ENCODE peak calls at places on chromosomes 6 and 20, in seven cellular contexts. Y is right lobe of liver, V is A549, B is left ventricle myocardium inferior, R is spleen, H is fibroblast of lung, P is GM23338. Z is an unnamed sample.

GRCh38 chr6:26240981-26241770 is 123.8 kb upstream of the BTN3A2 start:
- DNase-seq in V (no peak), P (peak), Y (no peak), R (peak), B (no peak), H (peak), Z (no peak)

GRCh38 chr6:3324262-3324942 is 65.7 kb downstream of the PSMG4 start:
- DNase-seq in R (no peak), Y (no peak), P (no peak), H (peak), V (peak), B (no peak), Z (peak)

GRCh38 chr20:4014031-4014474 is 1.3 kb downstream of the RNF24 start:
- DNase-seq in V (peak), B (no peak), P (peak), R (no peak), H (peak), Y (no peak), Z (no peak)

GRCh38 chr6:116543149-116543548 is 2.3 kb downstream of the TRAPPC3L start:
- DNase-seq in P (no peak), R (no peak), Y (no peak), V (no peak), H (no peak), B (no peak), Z (no peak)

GRCh38 chr6:2575191-2575590 is 175.5 kb downstream of the MYLK4 start:
- DNase-seq in R (no peak), V (no peak), P (no peak), H (peak), Y (no peak), B (no peak), Z (no peak)

GRCh38 chr6:19159087-19159486 is 678.1 kb upstream of the ID4 start:
- DNase-seq in B (no peak), Y (no peak), V (no peak), R (no peak), H (no peak), P (no peak), Z (no peak)

GRCh38 chr6:38244873-38245272 is 394.9 kb downstream of the BTBD9 start:
- DNase-seq in B (no peak), V (no peak), P (no peak), Y (no peak), R (no peak), H (no peak), Z (no peak)

GRCh38 chr6:44386364-44386928 is 1.1 kb upstream of the CDC5L start:
- DNase-seq in Y (peak), H (peak), B (no peak), P (no peak), R (no peak), V (no peak), Z (peak)

GRCh38 chr6:43496370-43497128 is 13.6 kb downstream of the LRRC73 start:
- DNase-seq in V (peak), Y (no peak), R (no peak), H (peak), P (peak), B (no peak), Z (no peak)

GRCh38 chr20:49657118-49657901 is 56.4 kb downstream of the B4GALT5 start:
- DNase-seq in P (no peak), H (peak), R (no peak), V (no peak), Y (no peak), B (no peak), Z (no peak)

GRCh38 chr20:35133735-35134134 is 13.4 kb downstream of the EDEM2 start:
- DNase-seq in H (no peak), R (no peak), P (no peak), Y (no peak), V (peak), B (no peak), Z (no peak)

GRCh38 chr6:139325003-139325600 is 33.3 kb upstream of the TXLNB start:
- DNase-seq in Y (no peak), H (no peak), P (no peak), R (no peak), B (no peak), V (no peak), Z (no peak)

GRCh38 chr20:41002842-41003142 is 25.8 kb upstream of the TOP1 start:
- DNase-seq in V (no peak), Y (no peak), R (no peak), B (no peak), H (no peak), P (no peak), Z (no peak)

GRCh38 chr20:41001497-41001896 is 27.1 kb upstream of the TOP1 start:
- DNase-seq in Y (no peak), H (peak), V (no peak), B (no peak), R (no peak), P (no peak), Z (no peak)

GRCh38 chr20:41004561-41005360 is 23.9 kb upstream of the TOP1 start:
- DNase-seq in V (no peak), P (no peak), R (no peak), Y (no peak), H (peak), B (no peak), Z (no peak)

GRCh38 chr20:41005361-41005729 is 23.3 kb upstream of the TOP1 start:
- DNase-seq in P (no peak), H (peak), V (peak), R (no peak), B (peak), Y (peak), Z (no peak)

DNA sequence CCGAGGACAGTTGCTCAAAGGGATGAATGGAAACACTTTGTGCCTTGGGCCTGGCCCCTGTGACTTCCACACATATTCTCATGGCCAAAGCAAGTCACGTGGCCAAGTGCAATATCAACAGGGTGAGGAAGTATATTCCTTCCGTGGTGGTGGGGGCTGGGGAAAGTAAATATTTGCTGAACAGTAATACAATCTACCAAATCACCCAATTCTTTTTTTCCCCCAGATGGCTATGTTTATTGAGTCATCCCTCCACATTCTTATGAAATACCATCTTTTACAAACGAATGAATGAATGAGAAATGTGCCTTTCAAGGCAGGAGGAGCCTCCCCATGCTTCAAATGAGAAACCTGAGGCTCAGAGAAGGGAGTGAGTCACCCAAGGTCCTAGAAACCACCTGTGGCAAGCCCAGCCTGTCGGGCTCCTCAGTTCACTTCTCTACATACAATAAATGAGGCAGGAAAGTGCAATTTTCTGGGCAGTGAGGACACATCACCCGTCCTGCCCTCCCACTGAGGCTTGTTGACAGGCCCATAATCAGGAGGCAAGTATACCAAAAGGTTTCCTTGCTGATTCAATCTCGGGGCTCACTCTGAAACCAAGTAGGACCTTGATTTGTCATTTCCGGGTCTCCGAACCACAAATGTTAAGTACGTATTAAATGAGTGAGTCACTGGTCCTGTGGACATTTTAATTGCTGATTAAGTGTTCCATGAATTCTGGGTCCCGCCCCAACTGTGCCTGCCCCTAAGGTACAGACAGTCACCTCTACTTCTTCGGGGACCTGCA is 25.3 kb upstream of the TOP1 start:
- DNase-seq in Y (peak), P (peak), R (no peak), B (peak), V (peak), H (peak), Z (no peak)
- H3K4me3 ChIP-seq in Y (no peak), P (no peak), R (no peak), B (no peak), V (no peak), H (peak), Z (no peak)

GRCh38 chr6:30938730-30939129 is 2.0 kb upstream of the MUCL3 start:
- DNase-seq in P (no peak), Y (no peak), B (no peak), R (no peak), V (no peak), H (no peak), Z (no peak)

GRCh38 chr6:30937265-30937664 is 3.5 kb upstream of the MUCL3 start:
- DNase-seq in V (no peak), Y (no peak), H (no peak), P (no peak), B (no peak), R (no peak), Z (no peak)

GRCh38 chr6:30931959-30932645 is at the start of gene SFTA2:
- DNase-seq in B (no peak), R (no peak), Y (no peak), V (no peak), P (no peak), H (no peak), Z (no peak)

GRCh38 chr6:30932665-30933365 is 845 bp upstream of the SFTA2 start:
- DNase-seq in V (no peak), R (no peak), Y (no peak), P (no peak), B (no peak), H (no peak), Z (no peak)

GRCh38 chr6:30935018-30935417 is 3.0 kb upstream of the SFTA2 start:
- DNase-seq in P (no peak), H (peak), R (no peak), V (no peak), Y (no peak), B (no peak), Z (no peak)
- H3K27ac ChIP-seq in P (no peak), H (no peak), R (no peak), V (no peak), Y (no peak), B (no peak), Z (no peak)

DNA sequence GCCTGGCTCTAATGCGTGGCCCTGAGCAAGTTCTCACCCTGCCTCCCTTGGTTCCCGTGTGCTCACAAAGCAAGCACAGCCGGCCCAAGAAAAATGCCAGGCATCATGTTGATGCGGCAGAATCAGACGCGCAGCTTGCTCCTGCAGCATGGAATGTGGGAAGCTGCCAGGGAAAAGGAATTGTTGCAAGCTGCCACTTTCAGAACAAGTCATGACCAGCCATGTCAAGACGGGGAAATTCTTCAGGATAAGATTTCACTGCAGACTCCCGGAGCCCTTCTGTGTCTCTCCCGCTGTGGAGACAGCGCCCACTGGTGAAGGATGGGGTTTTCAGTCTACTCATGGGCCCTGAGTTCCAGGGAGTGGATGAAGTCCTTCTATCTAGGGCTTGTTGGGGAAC is 4.6 kb downstream of the DACT2 start:
- DNase-seq in R (no peak), V (peak), Y (no peak), B (no peak), P (no peak), H (no peak), Z (no peak)
- TF ChIP-seq CTCF in R (no peak), V (peak), Y (no peak), B (peak), P (peak), H (no peak), Z (no peak)

DNA sequence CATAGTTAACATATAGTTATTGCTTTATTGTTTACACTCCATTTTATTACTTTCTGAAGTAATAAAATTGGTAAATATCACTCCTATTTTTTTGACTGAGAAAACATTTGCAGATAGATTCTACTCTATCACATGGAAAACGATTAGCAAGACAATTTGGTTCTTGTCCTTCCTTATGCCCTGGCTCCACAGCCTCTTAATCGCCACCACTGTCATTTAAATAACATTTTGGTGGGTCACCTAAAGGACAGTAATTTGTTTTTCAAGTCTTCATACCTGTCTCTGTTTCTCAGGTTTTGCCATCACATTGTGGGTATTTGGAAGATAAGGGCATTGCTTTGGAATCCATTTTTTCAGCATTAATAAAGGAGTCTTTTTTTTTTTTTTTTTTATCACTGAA is 521.5 kb upstream of the IRAK1BP1 start:
- DNase-seq in B (no peak), H (no peak), R (no peak), V (no peak), P (peak), Y (no peak), Z (no peak)
- H3K4me3 ChIP-seq in B (no peak), H (no peak), R (no peak), V (no peak), P (peak), Y (no peak), Z (no peak)

DNA sequence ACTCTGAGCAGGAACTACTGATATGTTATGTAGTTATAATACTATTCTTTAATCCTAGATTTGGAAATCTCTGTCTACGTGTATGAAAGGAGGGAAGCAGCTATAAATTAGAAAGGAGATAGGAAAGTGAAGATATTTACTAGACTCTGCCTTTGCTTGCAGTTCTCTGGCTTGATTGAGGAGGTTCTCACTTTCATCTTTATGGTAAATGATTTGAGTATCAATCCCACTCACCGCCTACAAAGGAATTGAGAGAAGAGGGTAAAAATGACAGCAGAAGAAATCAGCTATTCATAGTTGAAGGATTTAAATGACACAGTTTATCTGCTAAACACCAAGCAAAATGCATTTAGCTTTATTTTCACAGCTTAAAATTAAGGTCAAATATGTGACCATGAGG is 67.3 kb downstream of the FAM229B start:
- DNase-seq in B (no peak), H (no peak), P (no peak), Y (no peak), R (no peak), V (no peak), Z (no peak)
- H3K27ac ChIP-seq in B (no peak), H (peak), P (no peak), Y (no peak), R (no peak), V (no peak), Z (no peak)

Z was measured in coronary artery.